ENCODE peak calls at places on chromosomes 2 and 18, in ten cellular contexts. One of them, this sample, is unnamed.

GRCh38 chr2:154324601-154325000 is 373.9 kb upstream of the KCNJ3 start:
- DNase-seq in Peyer's patch: no peak
- DNase-seq in body of pancreas: no peak
- DNase-seq in GM20000: no peak
- DNase-seq in dorsolateral prefrontal cortex: no peak
- DNase-seq in breast epithelium: no peak
- DNase-seq in CD8-positive, alpha-beta T cell: no peak
- DNase-seq in GM13976: no peak
- DNase-seq in osteocyte: no peak
- DNase-seq in endothelial cell: no peak
- DNase-seq in this sample: no peak

GRCh38 chr18:58009166-58009565 is 34.9 kb upstream of the NEDD4L start:
- DNase-seq in Peyer's patch: no peak
- DNase-seq in body of pancreas: no peak
- DNase-seq in GM20000: no peak
- DNase-seq in dorsolateral prefrontal cortex: no peak
- DNase-seq in breast epithelium: no peak
- DNase-seq in CD8-positive, alpha-beta T cell: no peak
- DNase-seq in GM13976: no peak
- DNase-seq in osteocyte: no peak
- DNase-seq in endothelial cell: no peak
- DNase-seq in this sample: no peak

GRCh38 chr18:54280206-54280550 is 10.9 kb downstream of the POLI start:
- DNase-seq in Peyer's patch: no peak
- DNase-seq in body of pancreas: no peak
- DNase-seq in GM20000: no peak
- DNase-seq in dorsolateral prefrontal cortex: no peak
- DNase-seq in breast epithelium: no peak
- DNase-seq in CD8-positive, alpha-beta T cell: no peak
- DNase-seq in GM13976: no peak
- DNase-seq in osteocyte: no peak
- DNase-seq in endothelial cell: no peak
- DNase-seq in this sample: no peak

GRCh38 chr2:25197336-25198208 is 29.2 kb upstream of the POMC start:
- DNase-seq in Peyer's patch: no peak
- DNase-seq in body of pancreas: no peak
- DNase-seq in GM20000: no peak
- DNase-seq in dorsolateral prefrontal cortex: no peak
- DNase-seq in breast epithelium: no peak
- DNase-seq in CD8-positive, alpha-beta T cell: no peak
- DNase-seq in GM13976: no peak
- DNase-seq in osteocyte: no peak
- DNase-seq in endothelial cell: peak; percentile 37
- DNase-seq in this sample: no peak

GRCh38 chr2:166419616-166419934 is 43.8 kb upstream of the SCN9A start:
- DNase-seq in Peyer's patch: no peak
- DNase-seq in body of pancreas: no peak
- DNase-seq in GM20000: no peak
- DNase-seq in dorsolateral prefrontal cortex: no peak
- DNase-seq in breast epithelium: no peak
- DNase-seq in CD8-positive, alpha-beta T cell: no peak
- DNase-seq in GM13976: no peak
- DNase-seq in osteocyte: no peak
- DNase-seq in endothelial cell: no peak
- DNase-seq in this sample: no peak

GRCh38 chr2:216172493-216172892 is 63.3 kb downstream of the XRCC5 start:
- DNase-seq in Peyer's patch: no peak
- DNase-seq in body of pancreas: no peak
- DNase-seq in GM20000: no peak
- DNase-seq in dorsolateral prefrontal cortex: no peak
- DNase-seq in breast epithelium: no peak
- DNase-seq in CD8-positive, alpha-beta T cell: no peak
- DNase-seq in GM13976: no peak
- DNase-seq in osteocyte: no peak
- DNase-seq in endothelial cell: no peak
- DNase-seq in this sample: no peak

GRCh38 chr2:29463181-29463900 is 348.1 kb downstream of the CLIP4 start:
- DNase-seq in Peyer's patch: no peak
- DNase-seq in body of pancreas: no peak
- DNase-seq in GM20000: no peak
- DNase-seq in dorsolateral prefrontal cortex: no peak
- DNase-seq in breast epithelium: no peak
- DNase-seq in CD8-positive, alpha-beta T cell: no peak
- DNase-seq in GM13976: no peak
- DNase-seq in osteocyte: no peak
- DNase-seq in endothelial cell: no peak
- DNase-seq in this sample: no peak

GRCh38 chr2:127661072-127661618 is 14.2 kb downstream of the LIMS2 start:
- DNase-seq in Peyer's patch: peak; percentile 34
- DNase-seq in body of pancreas: no peak
- DNase-seq in GM20000: no peak
- DNase-seq in dorsolateral prefrontal cortex: peak; percentile 74
- DNase-seq in breast epithelium: peak; percentile 25
- DNase-seq in CD8-positive, alpha-beta T cell: no peak
- DNase-seq in GM13976: no peak
- DNase-seq in osteocyte: no peak
- DNase-seq in endothelial cell: no peak
- DNase-seq in this sample: no peak

GRCh38 chr18:62555135-62555534 is 32.3 kb downstream of the ZCCHC2 start:
- DNase-seq in Peyer's patch: no peak
- DNase-seq in body of pancreas: no peak
- DNase-seq in GM20000: no peak
- DNase-seq in dorsolateral prefrontal cortex: no peak
- DNase-seq in breast epithelium: no peak
- DNase-seq in CD8-positive, alpha-beta T cell: no peak
- DNase-seq in GM13976: no peak
- DNase-seq in osteocyte: no peak
- DNase-seq in endothelial cell: no peak
- DNase-seq in this sample: no peak

GRCh38 chr18:11025270-11025669 is 124.1 kb downstream of the PIEZO2 start:
- DNase-seq in Peyer's patch: no peak
- DNase-seq in body of pancreas: no peak
- DNase-seq in GM20000: no peak
- DNase-seq in dorsolateral prefrontal cortex: no peak
- DNase-seq in breast epithelium: no peak
- DNase-seq in CD8-positive, alpha-beta T cell: no peak
- DNase-seq in GM13976: no peak
- DNase-seq in osteocyte: no peak
- DNase-seq in endothelial cell: no peak
- DNase-seq in this sample: no peak

GRCh38 chr18:2240311-2240705 is 331.0 kb downstream of the METTL4 start:
- DNase-seq in Peyer's patch: no peak
- DNase-seq in body of pancreas: no peak
- DNase-seq in GM20000: no peak
- DNase-seq in dorsolateral prefrontal cortex: no peak
- DNase-seq in breast epithelium: no peak
- DNase-seq in CD8-positive, alpha-beta T cell: no peak
- DNase-seq in GM13976: no peak
- DNase-seq in osteocyte: no peak
- DNase-seq in endothelial cell: no peak
- DNase-seq in this sample: no peak

GRCh38 chr2:9336534-9337354 is 86.6 kb downstream of the ITGB1BP1 start:
- DNase-seq in Peyer's patch: no peak
- DNase-seq in body of pancreas: peak; percentile 65
- DNase-seq in GM20000: no peak
- DNase-seq in dorsolateral prefrontal cortex: no peak
- DNase-seq in breast epithelium: peak; percentile 64
- DNase-seq in CD8-positive, alpha-beta T cell: no peak
- DNase-seq in GM13976: no peak
- DNase-seq in osteocyte: no peak
- DNase-seq in endothelial cell: no peak
- DNase-seq in this sample: no peak

GRCh38 chr2:163191372-163191771 is 352.8 kb upstream of the KCNH7 start:
- DNase-seq in Peyer's patch: no peak
- DNase-seq in body of pancreas: peak; percentile 18
- DNase-seq in GM20000: peak; percentile 9
- DNase-seq in dorsolateral prefrontal cortex: no peak
- DNase-seq in breast epithelium: no peak
- DNase-seq in CD8-positive, alpha-beta T cell: no peak
- DNase-seq in GM13976: peak; percentile 24
- DNase-seq in osteocyte: no peak
- DNase-seq in endothelial cell: peak; percentile 30
- DNase-seq in this sample: no peak

GRCh38 chr2:177724398-177725287 is 332.1 kb downstream of the AGPS start:
- DNase-seq in Peyer's patch: no peak
- DNase-seq in body of pancreas: peak; percentile 59
- DNase-seq in GM20000: peak; percentile 65
- DNase-seq in dorsolateral prefrontal cortex: peak; percentile 71
- DNase-seq in breast epithelium: no peak
- DNase-seq in CD8-positive, alpha-beta T cell: peak; percentile 36
- DNase-seq in GM13976: peak; percentile 35
- DNase-seq in osteocyte: no peak
- DNase-seq in endothelial cell: peak; percentile 76
- DNase-seq in this sample: no peak

GRCh38 chr2:1598041-1598710 is 146.1 kb downstream of the PXDN start:
- DNase-seq in Peyer's patch: peak; percentile 15
- DNase-seq in body of pancreas: peak; percentile 2
- DNase-seq in GM20000: no peak
- DNase-seq in dorsolateral prefrontal cortex: peak; percentile 21
- DNase-seq in breast epithelium: no peak
- DNase-seq in CD8-positive, alpha-beta T cell: no peak
- DNase-seq in GM13976: no peak
- DNase-seq in osteocyte: no peak
- DNase-seq in endothelial cell: no peak
- DNase-seq in this sample: no peak

GRCh38 chr2:71609441-71609840 is 156.1 kb downstream of the DYSF start:
- DNase-seq in Peyer's patch: peak; percentile 7
- DNase-seq in body of pancreas: no peak
- DNase-seq in GM20000: no peak
- DNase-seq in dorsolateral prefrontal cortex: peak; percentile 37
- DNase-seq in breast epithelium: peak; percentile 7
- DNase-seq in CD8-positive, alpha-beta T cell: no peak
- DNase-seq in GM13976: no peak
- DNase-seq in osteocyte: peak; percentile 42
- DNase-seq in endothelial cell: peak; percentile 2
- DNase-seq in this sample: no peak

GRCh38 chr2:174161490-174161889 is 86.8 kb downstream of the OLA1 start:
- DNase-seq in Peyer's patch: no peak
- DNase-seq in body of pancreas: no peak
- DNase-seq in GM20000: no peak
- DNase-seq in dorsolateral prefrontal cortex: no peak
- DNase-seq in breast epithelium: no peak
- DNase-seq in CD8-positive, alpha-beta T cell: no peak
- DNase-seq in GM13976: no peak
- DNase-seq in osteocyte: no peak
- DNase-seq in endothelial cell: no peak
- DNase-seq in this sample: no peak

GRCh38 chr2:174153757-174154680 is 94.3 kb downstream of the OLA1 start:
- DNase-seq in Peyer's patch: no peak
- DNase-seq in body of pancreas: no peak
- DNase-seq in GM20000: no peak
- DNase-seq in dorsolateral prefrontal cortex: no peak
- DNase-seq in breast epithelium: no peak
- DNase-seq in CD8-positive, alpha-beta T cell: no peak
- DNase-seq in GM13976: no peak
- DNase-seq in osteocyte: no peak
- DNase-seq in endothelial cell: no peak
- DNase-seq in this sample: no peak

GRCh38 chr2:174157048-174157447 is 91.3 kb downstream of the OLA1 start:
- DNase-seq in Peyer's patch: no peak
- DNase-seq in body of pancreas: no peak
- DNase-seq in GM20000: no peak
- DNase-seq in dorsolateral prefrontal cortex: no peak
- DNase-seq in breast epithelium: no peak
- DNase-seq in CD8-positive, alpha-beta T cell: no peak
- DNase-seq in GM13976: no peak
- DNase-seq in osteocyte: no peak
- DNase-seq in endothelial cell: no peak
- DNase-seq in this sample: no peak

DNA sequence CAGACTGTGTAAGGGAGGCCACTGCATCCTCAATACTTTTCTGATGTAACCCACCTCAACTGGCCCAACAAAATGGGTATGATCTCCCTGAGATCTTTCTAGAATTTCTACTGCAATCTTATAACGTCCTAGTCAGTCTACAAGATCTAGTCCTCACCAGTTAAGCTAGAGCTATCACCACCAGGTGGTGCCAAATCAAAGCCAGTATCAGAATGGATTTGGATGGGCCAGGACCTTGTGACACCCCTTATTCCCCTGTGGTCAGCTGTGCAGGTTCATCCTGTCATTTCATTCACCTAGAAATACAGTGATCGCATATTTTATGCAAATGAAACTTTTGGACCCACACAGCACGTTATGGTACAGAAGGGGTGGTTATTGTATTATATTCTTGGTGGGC is 90.3 kb downstream of the OLA1 start:
- DNase-seq in Peyer's patch: no peak
- DNase-seq in body of pancreas: peak; percentile 41
- DNase-seq in GM20000: peak; percentile 47
- DNase-seq in dorsolateral prefrontal cortex: no peak
- DNase-seq in breast epithelium: no peak
- DNase-seq in CD8-positive, alpha-beta T cell: peak; percentile 20
- DNase-seq in GM13976: peak; percentile 34
- DNase-seq in osteocyte: no peak
- DNase-seq in endothelial cell: peak; percentile 62
- DNase-seq in this sample: no peak
- TF ChIP-seq CTCF in Peyer's patch: peak; percentile 48
- TF ChIP-seq CTCF in body of pancreas: no peak
- TF ChIP-seq CTCF in GM20000: peak; percentile 43
- TF ChIP-seq CTCF in dorsolateral prefrontal cortex: peak; percentile 56
- TF ChIP-seq CTCF in breast epithelium: no peak
- TF ChIP-seq CTCF in CD8-positive, alpha-beta T cell: no peak
- TF ChIP-seq CTCF in GM13976: peak; percentile 50
- TF ChIP-seq CTCF in osteocyte: peak; percentile 44
- TF ChIP-seq CTCF in endothelial cell: peak; percentile 56
- TF ChIP-seq CTCF in this sample: peak; percentile 34

GRCh38 chr2:238288650-238289573 is 502 bp upstream of the PER2 start:
- DNase-seq in Peyer's patch: peak; percentile 98
- DNase-seq in body of pancreas: peak; percentile 100
- DNase-seq in GM20000: peak; percentile 99
- DNase-seq in dorsolateral prefrontal cortex: peak; percentile 99
- DNase-seq in breast epithelium: peak; percentile 98
- DNase-seq in CD8-positive, alpha-beta T cell: peak; percentile 96
- DNase-seq in GM13976: peak; percentile 99
- DNase-seq in osteocyte: peak; percentile 98
- DNase-seq in endothelial cell: peak; percentile 97
- DNase-seq in this sample: peak; percentile 82
- TF ChIP-seq CTCF in Peyer's patch: peak; percentile 38
- TF ChIP-seq CTCF in body of pancreas: no peak
- TF ChIP-seq CTCF in GM20000: no peak
- TF ChIP-seq CTCF in dorsolateral prefrontal cortex: peak; percentile 7
- TF ChIP-seq CTCF in breast epithelium: no peak
- TF ChIP-seq CTCF in CD8-positive, alpha-beta T cell: no peak
- TF ChIP-seq CTCF in GM13976: peak; percentile 31
- TF ChIP-seq CTCF in osteocyte: peak; percentile 45
- TF ChIP-seq CTCF in endothelial cell: peak; percentile 16
- TF ChIP-seq CTCF in this sample: peak; percentile 6

GRCh38 chr2:242020196-242021004 is 150.9 kb downstream of the RTP5 start:
- DNase-seq in Peyer's patch: peak; percentile 51
- DNase-seq in body of pancreas: peak; percentile 59
- DNase-seq in GM20000: no peak
- DNase-seq in dorsolateral prefrontal cortex: peak; percentile 61
- DNase-seq in breast epithelium: peak; percentile 52
- DNase-seq in CD8-positive, alpha-beta T cell: no peak
- DNase-seq in GM13976: no peak
- DNase-seq in osteocyte: no peak
- DNase-seq in endothelial cell: no peak
- DNase-seq in this sample: no peak
- TF ChIP-seq CTCF in Peyer's patch: peak; percentile 9
- TF ChIP-seq CTCF in body of pancreas: no peak
- TF ChIP-seq CTCF in GM20000: no peak
- TF ChIP-seq CTCF in dorsolateral prefrontal cortex: no peak
- TF ChIP-seq CTCF in breast epithelium: no peak
- TF ChIP-seq CTCF in CD8-positive, alpha-beta T cell: no peak
- TF ChIP-seq CTCF in GM13976: no peak
- TF ChIP-seq CTCF in osteocyte: no peak
- TF ChIP-seq CTCF in endothelial cell: no peak
- TF ChIP-seq CTCF in this sample: no peak

GRCh38 chr18:45493830-45494229 is 121.4 kb upstream of the SLC14A2 start:
- DNase-seq in Peyer's patch: no peak
- DNase-seq in body of pancreas: no peak
- DNase-seq in GM20000: no peak
- DNase-seq in dorsolateral prefrontal cortex: no peak
- DNase-seq in breast epithelium: no peak
- DNase-seq in CD8-positive, alpha-beta T cell: no peak
- DNase-seq in GM13976: no peak
- DNase-seq in osteocyte: no peak
- DNase-seq in endothelial cell: no peak
- DNase-seq in this sample: no peak
- TF ChIP-seq CTCF in Peyer's patch: no peak
- TF ChIP-seq CTCF in body of pancreas: no peak
- TF ChIP-seq CTCF in GM20000: no peak
- TF ChIP-seq CTCF in dorsolateral prefrontal cortex: no peak
- TF ChIP-seq CTCF in breast epithelium: no peak
- TF ChIP-seq CTCF in CD8-positive, alpha-beta T cell: no peak
- TF ChIP-seq CTCF in GM13976: no peak
- TF ChIP-seq CTCF in osteocyte: no peak
- TF ChIP-seq CTCF in endothelial cell: no peak
- TF ChIP-seq CTCF in this sample: no peak